ENCODE peak calls at places on chromosomes 2 and 18, in seven cellular contexts. T, L, I, B, K, J and V are unnamed samples.

GRCh38 chr2:39664478-39664877 is 1.2 kb upstream of the TMEM178A start:
- DNase-seq in I (no peak), B (no peak), K (no peak), L (no peak), T (no peak), J (no peak), V (no peak)

GRCh38 chr2:102603904-102604303 is 15.4 kb upstream of the SLC9A2 start:
- DNase-seq in I (no peak), K (no peak), J (no peak), L (no peak), B (no peak), T (no peak), V (no peak)

GRCh38 chr18:54147439-54147838 is 77.0 kb downstream of the MBD2 start:
- DNase-seq in K (no peak), T (no peak), J (no peak), B (no peak), I (no peak), L (no peak), V (no peak)

GRCh38 chr2:196170202-196170680 is 1.1 kb downstream of the STK17B start:
- DNase-seq in B (peak; percentile 45), I (no peak), J (peak; percentile 44), T (no peak), K (no peak), L (peak; percentile 70), V (no peak)

GRCh38 chr18:36706313-36706881 is 122.4 kb downstream of the TPGS2 start:
- DNase-seq in B (no peak), K (no peak), T (peak; percentile 34), I (no peak), J (no peak), L (no peak), V (no peak)

GRCh38 chr2:162474006-162474405 is 130.1 kb downstream of the GCA start:
- DNase-seq in B (no peak), J (no peak), K (no peak), L (no peak), T (no peak), I (no peak), V (no peak)

GRCh38 chr2:191335875-191336464 is 90.8 kb downstream of the MYO1B start:
- DNase-seq in T (no peak), B (no peak), I (no peak), J (no peak), L (no peak), K (no peak), V (no peak)

GRCh38 chr18:12410121-12410520 is 2.4 kb downstream of the PRELID3A start:
- DNase-seq in J (no peak), L (no peak), B (no peak), I (no peak), K (no peak), T (no peak), V (no peak)

GRCh38 chr18:13284330-13285027 is 65.9 kb downstream of the LDLRAD4 start:
- DNase-seq in B (no peak), I (no peak), K (no peak), J (peak; percentile 60), T (no peak), L (no peak), V (no peak)

GRCh38 chr18:22900558-22901183 is 32.5 kb upstream of the RBBP8 start:
- DNase-seq in T (no peak), J (no peak), L (peak; percentile 2), K (no peak), I (no peak), B (no peak), V (no peak)

GRCh38 chr2:132953771-132954170 is 283.8 kb upstream of the LYPD1 start:
- DNase-seq in K (no peak), J (no peak), I (no peak), T (no peak), B (no peak), L (no peak), V (no peak)

GRCh38 chr18:11005528-11005927 is 143.8 kb downstream of the PIEZO2 start:
- DNase-seq in L (peak; percentile 99), K (peak; percentile 66), J (peak; percentile 56), B (peak; percentile 5), T (peak; percentile 29), I (no peak), V (no peak)

GRCh38 chr2:236536727-236537398 is 32.8 kb upstream of the ACKR3 start:
- DNase-seq in B (no peak), I (no peak), K (no peak), T (no peak), J (no peak), L (no peak), V (no peak)

GRCh38 chr18:27887287-27887686 is 289.6 kb downstream of the CDH2 start:
- DNase-seq in T (no peak), B (peak; percentile 30), I (no peak), L (peak; percentile 6), J (no peak), K (no peak), V (no peak)

GRCh38 chr2:218999021-218999880 is 6.0 kb upstream of the CRYBA2 start:
- DNase-seq in L (no peak), I (no peak), K (no peak), T (no peak), B (no peak), J (no peak), V (no peak)

GRCh38 chr18:7598167-7599062 is 31.3 kb downstream of the PTPRM start:
- DNase-seq in J (no peak), I (no peak), B (no peak), K (no peak), T (no peak), L (peak; percentile 50), V (no peak)

GRCh38 chr18:54388203-54389142 is 30.8 kb downstream of the C18orf54 start:
- DNase-seq in K (no peak), B (peak; percentile 79), T (peak; percentile 88), I (peak; percentile 50), L (peak; percentile 84), J (no peak), V (no peak)

GRCh38 chr2:25301453-25302352 is 40.0 kb downstream of the DNMT3A start:
- DNase-seq in L (peak; percentile 52), B (peak; percentile 96), I (peak; percentile 31), J (no peak), K (no peak), T (peak; percentile 81), V (no peak)

GRCh38 chr18:79577451-79578395 is 101.9 kb upstream of the CTDP1 start:
- DNase-seq in T (no peak), I (no peak), K (peak; percentile 55), B (no peak), L (peak; percentile 84), J (no peak), V (no peak)

DNA sequence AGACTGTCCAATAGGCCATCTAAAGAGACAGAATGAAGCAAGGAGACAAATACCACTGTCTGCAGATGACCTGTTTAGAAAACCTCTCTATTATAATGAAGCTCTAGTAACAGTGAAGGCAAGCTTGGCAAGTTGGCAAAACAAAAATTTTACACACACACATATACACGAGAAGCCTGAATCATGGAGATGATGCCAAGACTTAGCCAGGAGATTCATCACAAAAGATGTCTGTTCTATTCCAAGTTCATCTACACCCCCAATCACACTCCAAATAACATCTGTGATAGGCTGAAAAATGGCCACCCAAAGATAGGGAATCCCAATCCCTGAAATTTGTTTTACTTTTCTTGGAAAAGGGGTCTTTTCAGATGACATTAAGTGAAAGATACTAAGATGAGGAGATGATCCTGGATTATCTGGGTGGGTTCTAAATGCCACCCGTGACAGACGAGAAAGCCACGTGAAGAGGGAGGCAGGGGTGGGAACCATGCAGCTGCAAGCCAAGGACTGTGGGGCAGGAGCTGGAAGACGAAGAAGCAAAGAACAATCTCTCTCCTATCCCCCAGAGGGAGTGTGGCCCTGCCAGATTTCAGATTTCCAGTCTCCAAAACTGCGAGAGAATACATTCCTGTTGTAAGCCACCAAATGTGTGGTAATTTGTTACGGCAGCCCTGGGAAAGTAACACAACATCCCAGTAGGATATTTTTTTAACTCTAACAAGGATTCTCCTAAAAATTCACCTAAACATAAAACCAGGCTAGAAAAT is 20.0 kb downstream of the HDLBP start:
- DNase-seq in J (no peak), I (no peak), B (no peak), L (no peak), K (no peak), T (no peak), V (no peak)
- TF ChIP-seq CTCF in J (no peak), I (no peak), B (no peak), L (no peak), K (no peak), T (no peak), V (no peak)

DNA sequence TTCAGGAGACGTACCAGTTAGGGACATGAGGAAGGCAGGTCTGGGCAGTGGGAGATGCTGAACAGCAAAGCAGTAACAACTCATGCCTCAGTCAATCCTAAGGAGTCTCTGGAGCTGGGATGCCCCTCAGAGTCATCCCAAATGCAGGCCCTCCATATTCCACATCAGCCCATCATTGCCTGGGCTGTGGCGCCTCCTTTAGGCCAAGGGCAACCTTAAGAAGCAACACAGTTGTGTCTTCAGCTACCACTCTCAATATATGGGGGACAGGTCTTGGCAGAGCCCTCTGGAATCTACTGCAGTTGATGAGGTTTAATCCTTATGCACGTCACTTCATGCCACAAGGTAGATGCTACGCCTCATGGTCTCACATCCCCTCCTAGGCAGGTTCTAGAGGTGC is 682.0 kb upstream of the RAB6C start:
- DNase-seq in K (no peak), I (no peak), T (no peak), L (no peak), J (no peak), B (no peak), V (no peak)
- TF ChIP-seq CTCF in K (no peak), I (no peak), T (no peak), L (no peak), J (no peak), B (peak; percentile 10), V (no peak)

DNA sequence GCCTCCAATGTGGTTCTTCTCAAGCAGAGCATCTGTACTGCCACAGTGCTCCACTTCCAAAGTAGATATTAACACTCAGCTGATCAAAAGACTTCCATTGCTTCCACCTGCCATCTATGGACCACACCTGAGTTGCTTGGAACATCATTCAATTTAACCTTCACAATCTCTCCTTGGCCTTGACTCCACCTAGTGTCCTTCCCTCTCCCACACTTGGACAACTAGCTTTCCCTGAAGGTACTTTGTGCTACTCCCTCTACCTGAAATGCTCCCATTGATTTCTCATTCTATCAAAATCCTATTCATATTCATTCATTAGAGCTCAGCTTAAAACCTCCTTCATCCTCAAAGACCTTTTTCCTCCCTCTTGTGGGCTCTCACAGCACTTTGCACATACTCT is 48.7 kb downstream of the SOWAHC start:
- DNase-seq in B (peak; percentile 29), I (no peak), K (peak; percentile 4), J (no peak), L (no peak), T (no peak), V (no peak)
- TF ChIP-seq CTCF in B (peak; percentile 24), I (no peak), K (no peak), J (no peak), L (peak; percentile 10), T (no peak), V (peak; percentile 25)

GRCh38 chr2:65800998-65801397 is 368.6 kb upstream of the SPRED2 start:
- DNase-seq in I (no peak), J (no peak), L (peak; percentile 6), T (no peak), K (no peak), B (peak; percentile 20), V (no peak)
- TF ChIP-seq CTCF in I (peak; percentile 50), J (no peak), L (peak; percentile 16), T (peak; percentile 23), K (no peak), B (peak; percentile 42), V (peak; percentile 32)

GRCh38 chr2:141911485-141912066 is 219.2 kb downstream of the LRP1B start:
- DNase-seq in T (no peak), J (no peak), B (peak; percentile 39), I (no peak), L (peak; percentile 51), K (no peak), V (no peak)
- TF ChIP-seq CTCF in T (peak; percentile 34), J (no peak), B (peak; percentile 40), I (peak; percentile 16), L (peak; percentile 41), K (no peak), V (peak; percentile 54)